ENCODE peak calls at places on chromosomes 5 and 9, in four cellular contexts. K is A549, H is HepG2, G is GM12878. B is an unnamed sample.

GRCh38 chr9:119368681-119369581 is at the start of gene BRINP1:
- DNase-seq in K (peak; percentile 7), H (no peak), G (no peak), B (peak; percentile 90)

GRCh38 chr5:107578051-107578635 is 92.6 kb downstream of the EFNA5 start:
- DNase-seq in K (no peak), H (no peak), G (no peak), B (no peak)

GRCh38 chr5:167777746-167778145 is 513.7 kb upstream of the WWC1 start:
- DNase-seq in K (no peak), H (no peak), G (no peak), B (no peak)

GRCh38 chr5:1034421-1034905 is 25.9 kb downstream of the NKD2 start:
- DNase-seq in K (no peak), H (no peak), G (no peak), B (peak; percentile 25)

GRCh38 chr5:94288937-94289336 is 329.5 kb downstream of the KIAA0825 start:
- DNase-seq in K (no peak), H (no peak), G (no peak), B (no peak)

GRCh38 chr9:20914556-20914955 is 116.9 kb downstream of the HACD4 start:
- DNase-seq in K (no peak), H (no peak), G (no peak), B (no peak)

GRCh38 chr5:126865299-126865698 is 88.4 kb downstream of the LMNB1 start:
- DNase-seq in K (no peak), H (no peak), G (no peak), B (no peak)

GRCh38 chr5:139561655-139562451 is 714 bp downstream of the UBE2D2 start:
- DNase-seq in K (peak; percentile 68), H (no peak), G (no peak), B (peak; percentile 83)

GRCh38 chr5:94920570-94920969 is 302.1 kb downstream of the SLF1 start:
- DNase-seq in K (no peak), H (no peak), G (no peak), B (no peak)

GRCh38 chr9:133990366-133991210 is 1.5 kb downstream of the VAV2 start:
- DNase-seq in K (peak; percentile 46), H (peak; percentile 93), G (no peak), B (peak; percentile 65)

GRCh38 chr9:106405871-106406435 is 457.0 kb upstream of the ZNF462 start:
- DNase-seq in K (no peak), H (no peak), G (no peak), B (no peak)

GRCh38 chr9:16135916-16136315 is 583.1 kb downstream of the CCDC171 start:
- DNase-seq in K (no peak), H (no peak), G (no peak), B (no peak)

GRCh38 chr5:168347786-168348414 is 56.5 kb downstream of the WWC1 start:
- DNase-seq in K (no peak), H (no peak), G (no peak), B (no peak)

GRCh38 chr5:172775326-172776234 is 4.6 kb upstream of the DUSP1 start:
- DNase-seq in K (no peak), H (peak; percentile 95), G (no peak), B (no peak)

GRCh38 chr5:36734422-36734821 is 128.0 kb downstream of the SLC1A3 start:
- DNase-seq in K (no peak), H (peak; percentile 12), G (no peak), B (peak; percentile 24)

GRCh38 chr9:98432960-98433359 is 177.5 kb upstream of the TBC1D2 start:
- DNase-seq in K (no peak), H (no peak), G (no peak), B (no peak)

GRCh38 chr9:91208837-91209236 is 152.9 kb downstream of the AUH start:
- DNase-seq in K (no peak), H (no peak), G (no peak), B (no peak)

GRCh38 chr5:178199581-178200434 is 4.5 kb upstream of the HNRNPAB start:
- DNase-seq in K (no peak), H (no peak), G (no peak), B (no peak)

GRCh38 chr9:81522721-81523551 is 166.4 kb downstream of the TLE1 start:
- DNase-seq in K (peak; percentile 25), H (peak; percentile 77), G (no peak), B (peak; percentile 55)

GRCh38 chr9:126331964-126332748 is 5.5 kb downstream of the MVB12B start:
- DNase-seq in K (no peak), H (no peak), G (no peak), B (peak; percentile 65)

GRCh38 chr9:63817622-63818518 is 1467.1 kb downstream of the FOXD4L5 start:
- DNase-seq in K (no peak), H (peak; percentile 10), G (peak; percentile 75), B (peak; percentile 47)

GRCh38 chr9:117462926-117463325 is 48.1 kb upstream of the ASTN2 start:
- DNase-seq in K (no peak), H (no peak), G (no peak), B (no peak)

GRCh38 chr5:102638912-102639652 is 116.0 kb upstream of the PAM start:
- DNase-seq in K (no peak), H (no peak), G (no peak), B (no peak)

GRCh38 chr5:127826011-127826410 is 122.8 kb downstream of the CCDC192 start:
- DNase-seq in K (no peak), H (no peak), G (no peak), B (no peak)

GRCh38 chr9:75644649-75645048 is 245.8 kb upstream of the PCSK5 start:
- DNase-seq in K (no peak), H (no peak), G (no peak), B (no peak)

GRCh38 chr9:16809912-16810610 is 60.4 kb downstream of the BNC2 start:
- DNase-seq in K (no peak), H (no peak), G (no peak), B (no peak)

GRCh38 chr5:7927466-7928375 is 58.8 kb downstream of the MTRR start:
- DNase-seq in K (peak; percentile 60), H (peak; percentile 39), G (no peak), B (peak; percentile 68)

GRCh38 chr5:1127991-1128785 is 16.3 kb upstream of the SLC12A7 start:
- DNase-seq in K (no peak), H (no peak), G (no peak), B (no peak)

GRCh38 chr5:32928761-32929160 is 217.6 kb downstream of the NPR3 start:
- DNase-seq in K (no peak), H (no peak), G (no peak), B (no peak)

GRCh38 chr5:154446183-154447073 is 631 bp downstream of the SAP30L start:
- DNase-seq in K (peak; percentile 46), H (peak; percentile 36), G (no peak), B (peak; percentile 76)

GRCh38 chr9:18238752-18239151 is 235.2 kb upstream of the ADAMTSL1 start:
- DNase-seq in K (no peak), H (no peak), G (no peak), B (no peak)

GRCh38 chr9:127862075-127863011 is 7.9 kb upstream of the ENG start:
- DNase-seq in K (no peak), H (no peak), G (no peak), B (no peak)

GRCh38 chr5:88877826-88878225 is 5.2 kb downstream of the MEF2C start:
- DNase-seq in K (no peak), H (no peak), G (no peak), B (no peak)

GRCh38 chr5:56522972-56523371 is 289.8 kb upstream of the ANKRD55 start:
- DNase-seq in K (no peak), H (no peak), G (no peak), B (no peak)

GRCh38 chr9:36971935-36972488 is 62.1 kb downstream of the PAX5 start:
- DNase-seq in K (no peak), H (no peak), G (no peak), B (no peak)

GRCh38 chr9:87283585-87283984 is 214.1 kb upstream of the DAPK1 start:
- DNase-seq in K (no peak), H (no peak), G (no peak), B (no peak)

GRCh38 chr9:87278971-87279731 is 218.5 kb upstream of the DAPK1 start:
- DNase-seq in K (no peak), H (no peak), G (no peak), B (no peak)

GRCh38 chr9:87282477-87282991 is 215.1 kb upstream of the DAPK1 start:
- DNase-seq in K (no peak), H (no peak), G (no peak), B (no peak)

GRCh38 chr9:87277346-87277745 is 220.3 kb upstream of the DAPK1 start:
- DNase-seq in K (no peak), H (no peak), G (no peak), B (no peak)

DNA sequence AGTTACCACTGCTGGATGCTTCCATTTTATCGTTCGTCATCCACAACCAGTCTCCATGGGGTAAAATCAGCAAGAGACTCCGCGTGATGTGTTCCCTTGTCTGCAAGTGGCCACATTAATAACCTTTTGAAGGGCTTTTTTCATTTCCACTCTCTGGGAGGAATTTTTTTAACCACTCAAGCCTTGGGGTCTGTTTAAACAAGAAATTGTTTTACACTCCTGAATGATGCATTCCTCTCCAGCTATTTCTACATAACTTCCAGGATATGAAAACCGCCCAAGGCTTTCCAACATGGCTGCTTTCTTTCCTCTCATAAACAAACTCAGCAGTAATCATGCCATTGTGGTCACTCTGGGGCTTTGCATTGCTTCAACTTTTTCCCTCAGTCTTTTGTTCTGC is 217.2 kb upstream of the DAPK1 start:
- DNase-seq in K (no peak), H (no peak), G (no peak), B (no peak)
- TF ChIP-seq PBX3 in K (no peak), H (no peak), G (no peak), B (no peak)

DNA sequence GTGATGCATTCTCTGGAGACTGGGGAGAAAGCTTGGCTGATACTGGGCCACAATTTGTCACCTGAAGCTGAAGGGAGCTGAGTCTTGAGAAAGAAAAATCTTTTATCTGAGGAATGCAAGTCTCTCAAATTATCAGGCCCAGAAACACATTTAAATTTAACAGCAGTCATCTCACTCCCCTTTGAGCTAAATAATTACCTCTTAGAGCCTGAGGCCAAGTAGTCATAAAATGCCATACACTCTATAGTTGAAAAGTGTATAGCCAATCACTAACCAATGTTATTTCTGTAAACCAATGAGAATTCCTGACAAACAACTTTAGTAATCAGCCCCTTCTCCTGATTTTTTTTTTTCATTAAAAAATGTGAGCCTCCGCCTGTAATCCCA is 32.7 kb upstream of the DAPK1 start:
- DNase-seq in K (no peak), H (no peak), G (no peak), B (no peak)
- TF ChIP-seq PBX3 in K (no peak), H (no peak), G (no peak), B (no peak)

GRCh38 chr5:76305264-76305663 is 97.8 kb upstream of the IQGAP2 start:
- DNase-seq in K (no peak), H (no peak), G (no peak), B (no peak)
- TF ChIP-seq PBX3 in K (no peak), H (no peak), G (no peak), B (no peak)

DNA sequence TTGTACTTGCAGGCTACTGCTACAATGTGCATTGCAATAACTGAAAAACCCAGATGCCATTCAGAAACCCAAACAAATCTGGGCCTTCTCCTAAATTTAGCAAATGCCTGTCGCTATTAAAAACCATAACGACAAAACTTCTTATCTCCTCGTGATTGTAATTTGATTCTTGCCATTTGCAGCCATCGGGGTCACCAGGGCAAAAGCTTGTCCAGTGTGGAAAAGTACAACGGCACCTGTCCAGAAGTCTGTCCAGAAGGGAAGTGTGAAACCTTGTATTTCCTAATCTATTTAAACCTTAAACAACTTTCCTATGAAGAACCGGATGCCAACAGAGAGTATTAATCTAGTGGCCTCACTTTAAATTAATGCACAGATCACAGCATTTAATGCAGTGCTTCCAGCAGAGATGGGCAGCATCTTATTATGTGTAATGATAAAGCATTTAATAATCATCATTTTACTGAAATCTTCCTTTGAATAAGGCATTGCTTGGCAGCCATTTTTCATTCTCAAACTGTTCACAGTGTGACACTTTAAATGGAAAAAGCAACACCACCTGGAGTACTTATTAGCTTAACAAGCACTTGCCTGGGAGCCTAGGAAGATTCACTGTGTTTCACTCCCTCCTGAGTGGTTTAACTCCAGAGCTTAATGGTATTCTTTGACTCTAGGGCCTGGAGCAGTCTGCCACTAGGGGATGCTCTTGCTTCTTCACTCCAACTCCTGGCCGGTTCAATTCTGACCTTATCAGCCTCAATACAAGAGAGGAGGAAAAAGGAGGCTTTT is 4.9 kb upstream of the C7 start:
- DNase-seq in K (peak; percentile 58), H (peak; percentile 71), G (peak; percentile 15), B (peak; percentile 67)
- TF ChIP-seq PBX3 in K (no peak), H (no peak), G (no peak), B (no peak)